ENCODE peak calls at places on chromosomes 1 and 21, in eight cellular contexts. Q is uterus, A is Peyer's patch, T is body of pancreas, Z is A549, I is sigmoid colon, G is tibial nerve, E is endothelial cell of umbilical vein. H is an unnamed sample. For H3K4me1, the result is how much of the 10 kb centered on the place peaks cover.

GRCh38 chr1:50968884-50969610 is 998 bp upstream of the CDKN2C start:
- DNase-seq in Q (peak), A (peak), T (peak), Z (no peak), I (peak), G (no peak), E (peak), H (no peak)

GRCh38 chr1:180939072-180939705 is 26.5 kb downstream of the KIAA1614 start:
- DNase-seq in Q (no peak), A (no peak), T (no peak), Z (no peak), I (no peak), G (no peak), E (no peak), H (no peak)

GRCh38 chr1:19113362-19114092 is 96.5 kb downstream of the UBR4 start:
- DNase-seq in Q (no peak), A (peak), T (peak), Z (peak), I (no peak), G (no peak), E (peak), H (no peak)

GRCh38 chr1:53413175-53414001 is 45.8 kb upstream of the DMRTB1 start:
- DNase-seq in Q (no peak), A (no peak), T (no peak), Z (no peak), I (peak), G (no peak), E (no peak), H (no peak)

GRCh38 chr1:67190410-67190809 is 24.2 kb downstream of the IL23R start:
- DNase-seq in Q (no peak), A (no peak), T (no peak), Z (no peak), I (no peak), G (no peak), E (no peak), H (no peak)

GRCh38 chr1:15168479-15168878 is 14.9 kb downstream of the TMEM51 start:
- DNase-seq in Q (no peak), A (no peak), T (peak), Z (no peak), I (no peak), G (no peak), E (peak), H (no peak)

GRCh38 chr21:46023126-46023985 is 41.8 kb downstream of the COL6A1 start:
- DNase-seq in Q (peak), A (no peak), T (no peak), Z (no peak), I (peak), G (no peak), E (no peak), H (no peak)

GRCh38 chr1:230754831-230755230 is 7.6 kb downstream of the CAPN9 start:
- DNase-seq in Q (no peak), A (no peak), T (no peak), Z (no peak), I (no peak), G (no peak), E (no peak), H (no peak)

GRCh38 chr1:56920551-56920950 is 45.3 kb downstream of the C8B start:
- DNase-seq in Q (no peak), A (no peak), T (no peak), Z (no peak), I (no peak), G (no peak), E (no peak), H (no peak)

GRCh38 chr1:218494449-218494852 is 149.3 kb downstream of the TGFB2 start:
- DNase-seq in Q (no peak), A (no peak), T (no peak), Z (no peak), I (no peak), G (no peak), E (no peak), H (no peak)

GRCh38 chr1:205947024-205947423 is 3.8 kb upstream of the SLC26A9 start:
- DNase-seq in Q (no peak), A (no peak), T (peak), Z (no peak), I (no peak), G (no peak), E (no peak), H (no peak)

GRCh38 chr1:69230223-69230622 is 337.5 kb upstream of the LRRC7 start:
- DNase-seq in Q (no peak), A (no peak), T (no peak), Z (no peak), I (no peak), G (no peak), E (no peak), H (no peak)

GRCh38 chr1:53148123-53148522 is 5.7 kb upstream of the SLC1A7 start:
- DNase-seq in Q (no peak), A (no peak), T (no peak), Z (no peak), I (no peak), G (no peak), E (no peak), H (no peak)

GRCh38 chr1:52520149-52520548 is 32.7 kb downstream of the TUT4 start:
- DNase-seq in Q (no peak), A (no peak), T (no peak), Z (no peak), I (no peak), G (no peak), E (no peak), H (no peak)

GRCh38 chr21:42276076-42276475 is 39.1 kb downstream of the TFF3 start:
- DNase-seq in Q (no peak), A (no peak), T (no peak), Z (no peak), I (no peak), G (no peak), E (no peak), H (no peak)

GRCh38 chr1:30450818-30451233 is 272.6 kb downstream of the MATN1 start:
- DNase-seq in Q (no peak), A (peak), T (no peak), Z (no peak), I (peak), G (no peak), E (no peak), H (no peak)

GRCh38 chr1:228140724-228141081 is 624 bp downstream of the GUK1 start:
- DNase-seq in Q (no peak), A (no peak), T (no peak), Z (no peak), I (no peak), G (no peak), E (no peak), H (no peak)

GRCh38 chr1:170682809-170683208 is 18.9 kb downstream of the PRRX1 start:
- DNase-seq in Q (no peak), A (no peak), T (no peak), Z (no peak), I (no peak), G (no peak), E (no peak), H (no peak)

GRCh38 chr1:14804626-14805025 is 206.1 kb downstream of the KAZN start:
- DNase-seq in Q (no peak), A (no peak), T (no peak), Z (peak), I (no peak), G (no peak), E (no peak), H (no peak)

GRCh38 chr1:229420765-229421164 is 13.1 kb downstream of the ACTA1 start:
- DNase-seq in Q (no peak), A (no peak), T (no peak), Z (no peak), I (no peak), G (no peak), E (no peak), H (no peak)

GRCh38 chr1:18599096-18599495 is 31.6 kb upstream of the PAX7 start:
- DNase-seq in Q (no peak), A (no peak), T (no peak), Z (no peak), I (peak), G (no peak), E (no peak), H (no peak)

GRCh38 chr1:2356911-2357845 is 34.2 kb downstream of the MORN1 start:
- DNase-seq in Q (no peak), A (no peak), T (no peak), Z (no peak), I (peak), G (no peak), E (no peak), H (no peak)

GRCh38 chr1:209618756-209619420 is 33.3 kb downstream of the LAMB3 start:
- DNase-seq in Q (no peak), A (peak), T (no peak), Z (no peak), I (no peak), G (no peak), E (no peak), H (no peak)

GRCh38 chr1:150322310-150322709 is 977 bp downstream of the PRPF3 start:
- DNase-seq in Q (no peak), A (no peak), T (no peak), Z (peak), I (no peak), G (no peak), E (no peak), H (no peak)

GRCh38 chr1:240611228-240611618 is 732 bp downstream of the GREM2 start:
- DNase-seq in Q (no peak), A (no peak), T (no peak), Z (no peak), I (no peak), G (no peak), E (no peak), H (no peak)

GRCh38 chr1:31013187-31013864 is 52.2 kb downstream of the PUM1 start:
- DNase-seq in Q (no peak), A (no peak), T (no peak), Z (no peak), I (no peak), G (no peak), E (peak), H (no peak)

GRCh38 chr1:25620211-25620610 is 3.6 kb downstream of the MAN1C1 start:
- DNase-seq in Q (no peak), A (no peak), T (no peak), Z (no peak), I (no peak), G (no peak), E (no peak), H (no peak)

GRCh38 chr1:196128835-196129234 is 479.4 kb downstream of the KCNT2 start:
- DNase-seq in Q (no peak), A (no peak), T (no peak), Z (no peak), I (no peak), G (no peak), E (no peak), H (no peak)

GRCh38 chr21:31873275-31873695 is 465 bp downstream of the HUNK start:
- DNase-seq in Q (no peak), A (peak), T (peak), Z (peak), I (no peak), G (no peak), E (no peak), H (no peak)

GRCh38 chr1:173112129-173112528 is 61.4 kb upstream of the TNFSF18 start:
- DNase-seq in Q (no peak), A (no peak), T (no peak), Z (no peak), I (no peak), G (no peak), E (peak), H (no peak)

GRCh38 chr1:236761397-236762132 is 33.5 kb upstream of the MTR start:
- DNase-seq in Q (no peak), A (no peak), T (peak), Z (no peak), I (no peak), G (no peak), E (no peak), H (no peak)

GRCh38 chr1:222786107-222786506 is 28.7 kb upstream of the DISP1 start:
- DNase-seq in Q (no peak), A (no peak), T (no peak), Z (no peak), I (no peak), G (no peak), E (peak), H (no peak)

GRCh38 chr1:2240251-2241156 is 12.4 kb downstream of the SKI start:
- DNase-seq in Q (peak), A (peak), T (peak), Z (no peak), I (peak), G (peak), E (no peak), H (no peak)

GRCh38 chr1:6244401-6245054 is 549 bp downstream of the HES3 start:
- DNase-seq in Q (no peak), A (no peak), T (no peak), Z (no peak), I (no peak), G (no peak), E (no peak), H (no peak)

GRCh38 chr1:227899141-227899819 is 48.5 kb downstream of the WNT9A start:
- DNase-seq in Q (peak), A (no peak), T (peak), Z (no peak), I (peak), G (no peak), E (no peak), H (no peak)

GRCh38 chr1:30005972-30006619 is 717.3 kb downstream of the MATN1 start:
- DNase-seq in Q (no peak), A (no peak), T (no peak), Z (no peak), I (no peak), G (no peak), E (no peak), H (no peak)

GRCh38 chr1:65292861-65293593 is 16.3 kb upstream of the DNAJC6 start:
- DNase-seq in Q (no peak), A (no peak), T (no peak), Z (no peak), I (no peak), G (no peak), E (no peak), H (no peak)

GRCh38 chr1:65299328-65299727 is 10.0 kb upstream of the DNAJC6 start:
- DNase-seq in Q (no peak), A (no peak), T (no peak), Z (no peak), I (no peak), G (no peak), E (no peak), H (no peak)

DNA sequence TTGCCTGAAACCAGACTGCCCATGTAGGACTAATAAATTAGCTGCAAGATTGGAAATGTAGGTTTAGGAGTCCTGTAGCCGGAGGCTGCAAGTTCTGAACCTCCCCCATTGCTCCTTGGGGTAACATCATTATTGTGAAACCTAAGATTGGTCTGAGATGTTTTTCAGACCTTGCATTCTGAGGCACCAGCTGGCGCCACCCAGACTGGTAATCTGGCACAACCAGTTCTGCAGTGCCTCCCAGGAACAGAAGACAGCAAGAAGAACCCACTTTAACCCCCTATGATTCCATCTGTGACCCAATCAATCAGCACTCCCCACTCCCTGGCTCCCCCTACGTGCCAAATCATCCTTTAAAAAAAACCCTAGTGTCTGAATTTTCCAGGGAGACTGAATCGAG is 11.7 kb upstream of the DNAJC6 start:
- DNase-seq in Q (no peak), A (no peak), T (no peak), Z (no peak), I (no peak), G (no peak), E (no peak), H (no peak)
- TF ChIP-seq POLR2A in Q (no peak), A (no peak), T (no peak), Z (no peak), I (no peak), G (no peak), E (no peak), H (no peak)

DNA sequence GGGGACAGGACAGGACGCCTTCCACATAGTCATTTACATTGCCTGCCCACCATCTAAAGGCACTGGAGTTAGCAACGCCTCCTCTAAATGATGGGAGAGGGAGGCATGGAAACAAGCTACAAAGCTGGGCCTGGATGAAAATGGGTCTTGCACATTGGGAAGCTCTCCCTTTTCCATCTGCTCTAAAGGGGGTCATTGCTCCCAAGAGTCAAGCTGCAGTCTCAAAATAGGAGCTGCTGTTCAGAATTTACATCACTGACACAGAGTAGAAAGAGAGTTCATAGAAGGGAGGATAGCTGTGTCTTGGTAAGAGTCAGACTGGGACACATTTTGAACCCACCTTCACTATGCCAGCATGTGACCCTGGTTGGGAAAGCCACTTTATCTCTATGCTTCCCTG is 26.6 kb downstream of the RCSD1 start:
- DNase-seq in Q (no peak), A (no peak), T (no peak), Z (no peak), I (no peak), G (no peak), E (no peak), H (no peak)
- H3K4me1 ChIP-seq in Q (under half), A (under half), T (under half), Z (under half), I (under half), G (under half), E (under half), H (under half)

GRCh38 chr1:117143856-117144255 is 22.3 kb upstream of the TRIM45 start:
- DNase-seq in Q (no peak), A (no peak), T (no peak), Z (no peak), I (no peak), G (no peak), E (no peak), H (no peak)

GRCh38 chr1:117147341-117147831 is 25.8 kb upstream of the TRIM45 start:
- DNase-seq in Q (no peak), A (no peak), T (no peak), Z (no peak), I (no peak), G (no peak), E (no peak), H (no peak)

GRCh38 chr1:117147856-117148588 is 26.5 kb upstream of the TRIM45 start:
- DNase-seq in Q (no peak), A (no peak), T (no peak), Z (peak), I (no peak), G (no peak), E (no peak), H (no peak)

GRCh38 chr1:117146067-117146466 is 24.5 kb upstream of the TRIM45 start:
- DNase-seq in Q (no peak), A (no peak), T (no peak), Z (no peak), I (no peak), G (no peak), E (no peak), H (no peak)

DNA sequence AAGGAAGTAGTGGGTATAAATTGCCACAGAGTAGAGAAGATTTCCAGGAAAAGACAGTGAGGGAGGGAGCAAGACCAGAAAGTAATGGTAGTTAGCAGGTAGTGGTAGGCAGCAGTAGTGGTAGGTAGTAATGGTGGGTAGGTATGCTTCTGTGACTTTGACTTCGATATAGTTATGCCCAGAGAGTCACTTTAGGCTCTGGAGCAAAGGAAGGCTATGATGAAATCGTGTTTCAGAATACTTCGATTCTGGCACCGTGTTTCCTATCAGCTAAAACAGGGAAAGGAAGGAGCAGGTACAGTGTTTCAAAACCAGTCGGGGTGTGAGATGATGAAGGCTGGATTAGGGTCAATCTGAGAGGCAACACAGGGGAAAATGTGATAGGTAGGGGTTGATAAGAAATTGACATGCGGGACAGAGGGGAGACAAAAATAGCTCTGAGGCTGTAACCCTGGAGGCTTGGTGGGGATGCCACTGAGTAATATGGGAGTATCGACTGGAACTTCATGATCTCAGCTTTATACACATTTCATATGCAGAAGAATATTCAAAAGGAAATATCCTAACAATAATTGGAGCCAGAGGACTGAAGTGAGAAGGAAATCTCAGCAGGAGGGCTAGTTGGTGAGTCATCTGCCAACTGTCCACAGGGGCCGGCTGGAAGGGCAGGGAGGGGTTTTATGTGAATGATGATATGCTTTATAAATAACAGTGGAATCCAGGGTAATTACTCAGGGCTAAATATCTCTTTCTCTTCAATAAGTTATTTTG is 25.2 kb upstream of the TRIM45 start:
- DNase-seq in Q (no peak), A (no peak), T (no peak), Z (peak), I (no peak), G (no peak), E (no peak), H (no peak)
- TF ChIP-seq POLR2A in Q (no peak), A (no peak), T (no peak), Z (no peak), I (no peak), G (no peak), E (no peak), H (no peak)

DNA sequence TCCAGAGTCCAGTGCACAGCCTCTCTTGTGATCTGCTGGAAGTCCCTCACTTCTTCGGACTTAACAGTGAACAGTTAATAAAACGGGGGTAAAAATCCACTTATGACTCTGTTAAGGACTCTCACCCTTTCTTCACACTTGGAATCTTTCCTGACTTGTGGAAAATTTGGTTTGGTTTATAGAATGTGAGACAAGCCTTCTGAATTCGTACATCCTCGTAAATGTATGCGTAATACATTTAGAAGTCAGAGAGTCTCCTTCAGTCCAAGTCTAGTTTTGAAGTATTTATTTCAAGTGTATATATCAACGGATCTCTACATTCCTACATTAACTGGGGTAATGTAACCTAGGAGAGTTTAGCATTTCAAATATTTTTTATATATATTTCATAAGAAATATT is 270.4 kb downstream of the KCNJ6 start:
- DNase-seq in Q (no peak), A (no peak), T (no peak), Z (no peak), I (no peak), G (no peak), E (no peak), H (no peak)
- H3K4me1 ChIP-seq in Q (under half), A (under half), T (under half), Z (under half), I (under half), G (under half), E (under half), H (under half)